ENCODE peak calls at places on chromosomes 5 and 9, in five cellular contexts. One of them, this sample, is unnamed.

GRCh38 chr5:65137631-65138030 is 344.1 kb downstream of the ADAMTS6 start:
- DNase-seq in heart right ventricle: no peak
- DNase-seq in GM23248: no peak
- DNase-seq in right atrium auricular region: no peak
- DNase-seq in transverse colon: peak
- DNase-seq in this sample: no peak

GRCh38 chr9:91334053-91334452 is 27.7 kb downstream of the AUH start:
- DNase-seq in heart right ventricle: no peak
- DNase-seq in GM23248: peak
- DNase-seq in right atrium auricular region: no peak
- DNase-seq in transverse colon: no peak
- DNase-seq in this sample: no peak

GRCh38 chr9:112789493-112789892 is 38.9 kb downstream of the SNX30 start:
- DNase-seq in heart right ventricle: no peak
- DNase-seq in GM23248: peak
- DNase-seq in right atrium auricular region: no peak
- DNase-seq in transverse colon: no peak
- DNase-seq in this sample: no peak

GRCh38 chr5:84524491-84524890 is 139.8 kb upstream of the EDIL3 start:
- DNase-seq in heart right ventricle: no peak
- DNase-seq in GM23248: no peak
- DNase-seq in right atrium auricular region: no peak
- DNase-seq in transverse colon: no peak
- DNase-seq in this sample: no peak

GRCh38 chr9:81002242-81002641 is 687.1 kb downstream of the TLE1 start:
- DNase-seq in heart right ventricle: no peak
- DNase-seq in GM23248: no peak
- DNase-seq in right atrium auricular region: no peak
- DNase-seq in transverse colon: no peak
- DNase-seq in this sample: no peak

GRCh38 chr5:36200513-36200912 is 41.2 kb downstream of the NADK2 start:
- DNase-seq in heart right ventricle: no peak
- DNase-seq in GM23248: peak
- DNase-seq in right atrium auricular region: no peak
- DNase-seq in transverse colon: no peak
- DNase-seq in this sample: no peak

GRCh38 chr5:87246046-87246445 is 21.6 kb upstream of the RASA1 start:
- DNase-seq in heart right ventricle: no peak
- DNase-seq in GM23248: peak
- DNase-seq in right atrium auricular region: no peak
- DNase-seq in transverse colon: no peak
- DNase-seq in this sample: no peak

GRCh38 chr5:124738751-124739559 is 7.5 kb downstream of the ZNF608 start:
- DNase-seq in heart right ventricle: no peak
- DNase-seq in GM23248: no peak
- DNase-seq in right atrium auricular region: no peak
- DNase-seq in transverse colon: no peak
- DNase-seq in this sample: peak

GRCh38 chr5:2207966-2208544 is 325.3 kb upstream of the IRX4 start:
- DNase-seq in heart right ventricle: peak
- DNase-seq in GM23248: no peak
- DNase-seq in right atrium auricular region: no peak
- DNase-seq in transverse colon: no peak
- DNase-seq in this sample: peak

GRCh38 chr5:149799119-149799623 is 69.1 kb downstream of the PPARGC1B start:
- DNase-seq in heart right ventricle: no peak
- DNase-seq in GM23248: peak
- DNase-seq in right atrium auricular region: peak
- DNase-seq in transverse colon: peak
- DNase-seq in this sample: peak

GRCh38 chr9:126515873-126516505 is 97.7 kb upstream of the LMX1B start:
- DNase-seq in heart right ventricle: no peak
- DNase-seq in GM23248: no peak
- DNase-seq in right atrium auricular region: no peak
- DNase-seq in transverse colon: no peak
- DNase-seq in this sample: no peak

GRCh38 chr5:143400541-143401252 is 2.8 kb downstream of the NR3C1 start:
- DNase-seq in heart right ventricle: no peak
- DNase-seq in GM23248: peak
- DNase-seq in right atrium auricular region: no peak
- DNase-seq in transverse colon: no peak
- DNase-seq in this sample: peak

GRCh38 chr5:91069364-91069763 is 313.8 kb downstream of the ARRDC3 start:
- DNase-seq in heart right ventricle: no peak
- DNase-seq in GM23248: no peak
- DNase-seq in right atrium auricular region: no peak
- DNase-seq in transverse colon: no peak
- DNase-seq in this sample: no peak

GRCh38 chr9:134425401-134425800 is 99.1 kb downstream of the RXRA start:
- DNase-seq in heart right ventricle: no peak
- DNase-seq in GM23248: no peak
- DNase-seq in right atrium auricular region: no peak
- DNase-seq in transverse colon: no peak
- DNase-seq in this sample: no peak

GRCh38 chr9:105296889-105297288 is 52.4 kb downstream of the SLC44A1 start:
- DNase-seq in heart right ventricle: no peak
- DNase-seq in GM23248: peak
- DNase-seq in right atrium auricular region: no peak
- DNase-seq in transverse colon: no peak
- DNase-seq in this sample: peak

GRCh38 chr5:65625743-65626142 is 916 bp downstream of the SHLD3 start:
- DNase-seq in heart right ventricle: no peak
- DNase-seq in GM23248: peak
- DNase-seq in right atrium auricular region: no peak
- DNase-seq in transverse colon: no peak
- DNase-seq in this sample: no peak

GRCh38 chr5:80146036-80146435 is 109.8 kb downstream of the SERINC5 start:
- DNase-seq in heart right ventricle: no peak
- DNase-seq in GM23248: no peak
- DNase-seq in right atrium auricular region: peak
- DNase-seq in transverse colon: no peak
- DNase-seq in this sample: no peak

GRCh38 chr9:89502038-89502601 is 4.2 kb upstream of the SEMA4D start:
- DNase-seq in heart right ventricle: no peak
- DNase-seq in GM23248: no peak
- DNase-seq in right atrium auricular region: no peak
- DNase-seq in transverse colon: no peak
- DNase-seq in this sample: no peak

GRCh38 chr5:142780871-142781270 is 10.7 kb downstream of the ARHGAP26 start:
- DNase-seq in heart right ventricle: no peak
- DNase-seq in GM23248: no peak
- DNase-seq in right atrium auricular region: no peak
- DNase-seq in transverse colon: no peak
- DNase-seq in this sample: no peak

GRCh38 chr5:107294669-107295068 is 376.1 kb downstream of the EFNA5 start:
- DNase-seq in heart right ventricle: no peak
- DNase-seq in GM23248: no peak
- DNase-seq in right atrium auricular region: no peak
- DNase-seq in transverse colon: no peak
- DNase-seq in this sample: no peak

GRCh38 chr5:136014049-136014516 is 14.7 kb upstream of the TGFBI start:
- DNase-seq in heart right ventricle: no peak
- DNase-seq in GM23248: peak
- DNase-seq in right atrium auricular region: no peak
- DNase-seq in transverse colon: no peak
- DNase-seq in this sample: peak

DNA sequence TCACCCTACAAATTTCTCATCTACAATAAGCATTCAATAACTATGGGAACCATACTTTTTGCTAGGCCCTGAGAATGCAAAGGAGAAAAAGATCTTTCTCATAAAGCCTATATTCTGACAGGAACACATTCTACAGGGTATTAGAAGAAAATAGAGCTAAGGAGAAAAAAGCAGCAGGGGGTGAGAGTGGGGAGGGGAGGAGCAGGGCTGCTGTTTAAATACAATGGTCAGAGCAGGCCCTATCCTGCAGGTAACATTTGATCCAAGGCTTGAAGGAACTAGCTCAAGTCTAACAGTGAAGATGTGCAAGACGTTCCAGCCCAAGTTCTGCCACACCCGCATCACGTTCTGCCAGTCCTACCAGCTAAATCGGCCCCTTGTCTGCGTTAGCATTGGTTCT is 89.7 kb downstream of the ELAVL2 start:
- DNase-seq in heart right ventricle: no peak
- DNase-seq in GM23248: no peak
- DNase-seq in right atrium auricular region: no peak
- DNase-seq in transverse colon: no peak
- DNase-seq in this sample: no peak
- H3K4me3 ChIP-seq in heart right ventricle: no peak
- H3K4me3 ChIP-seq in GM23248: no peak
- H3K4me3 ChIP-seq in right atrium auricular region: no peak
- H3K4me3 ChIP-seq in transverse colon: no peak
- H3K4me3 ChIP-seq in this sample: no peak

DNA sequence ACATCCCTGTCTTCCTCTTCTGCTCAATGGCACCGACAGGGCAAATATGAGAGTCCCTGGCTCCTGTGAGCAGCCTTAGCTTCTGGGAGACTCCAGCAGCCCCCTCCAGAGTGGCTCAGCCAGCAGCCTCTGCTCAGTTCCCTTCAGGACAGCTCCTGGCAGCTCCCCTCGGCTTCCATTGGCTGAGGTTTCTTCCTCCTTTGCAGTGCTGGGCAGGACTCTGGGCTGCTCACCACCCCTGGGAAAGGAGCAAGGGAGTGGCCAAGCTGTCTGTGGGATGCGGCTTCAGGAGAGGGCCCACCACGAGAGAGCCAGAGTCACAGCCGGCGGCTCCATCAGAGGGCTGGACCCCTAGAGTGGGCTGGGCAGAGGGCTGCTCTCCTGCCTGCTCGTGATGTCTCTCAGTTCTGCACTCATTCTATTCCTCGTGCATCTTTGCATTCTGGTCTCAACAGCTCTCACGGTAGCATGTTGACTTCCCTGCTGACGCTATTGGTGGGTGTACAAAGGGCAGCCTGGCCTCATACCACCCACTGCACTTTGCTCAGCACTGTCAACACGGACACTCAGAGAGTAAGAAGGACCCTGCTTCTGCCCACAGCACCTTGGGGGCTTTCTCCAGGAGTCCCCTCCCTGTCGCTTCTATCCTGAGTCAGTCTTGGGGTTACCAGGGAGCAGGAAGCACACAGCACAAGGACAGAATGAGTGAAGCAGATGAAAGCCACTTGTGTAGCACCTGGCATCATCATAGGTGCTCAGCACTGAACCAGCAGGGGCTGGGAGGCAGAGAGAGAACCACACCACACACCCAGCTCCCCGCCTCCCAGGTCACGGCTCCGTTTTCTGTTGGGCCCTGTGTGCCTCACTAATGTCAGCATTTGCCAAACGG is 80.9 kb upstream of the ALDH1B1 start:
- DNase-seq in heart right ventricle: peak
- DNase-seq in GM23248: no peak
- DNase-seq in right atrium auricular region: no peak
- DNase-seq in transverse colon: no peak
- DNase-seq in this sample: no peak
- H3K4me3 ChIP-seq in heart right ventricle: peak
- H3K4me3 ChIP-seq in GM23248: no peak
- H3K4me3 ChIP-seq in right atrium auricular region: no peak
- H3K4me3 ChIP-seq in transverse colon: no peak
- H3K4me3 ChIP-seq in this sample: no peak

GRCh38 chr9:32526042-32526706 is at the start of gene RIGI:
- DNase-seq in heart right ventricle: peak
- DNase-seq in GM23248: peak
- DNase-seq in right atrium auricular region: peak
- DNase-seq in transverse colon: peak
- DNase-seq in this sample: peak

GRCh38 chr9:32525506-32525905 is 490 bp downstream of the RIGI start:
- DNase-seq in heart right ventricle: no peak
- DNase-seq in GM23248: peak
- DNase-seq in right atrium auricular region: no peak
- DNase-seq in transverse colon: no peak
- DNase-seq in this sample: no peak

GRCh38 chr9:32526707-32527048 is 682 bp upstream of the RIGI start:
- DNase-seq in heart right ventricle: no peak
- DNase-seq in GM23248: no peak
- DNase-seq in right atrium auricular region: no peak
- DNase-seq in transverse colon: no peak
- DNase-seq in this sample: no peak

GRCh38 chr9:32524558-32525461 is 1.2 kb downstream of the RIGI start:
- DNase-seq in heart right ventricle: no peak
- DNase-seq in GM23248: peak
- DNase-seq in right atrium auricular region: no peak
- DNase-seq in transverse colon: no peak
- DNase-seq in this sample: peak

GRCh38 chr9:32523910-32524309 is 2.1 kb downstream of the RIGI start:
- DNase-seq in heart right ventricle: no peak
- DNase-seq in GM23248: no peak
- DNase-seq in right atrium auricular region: no peak
- DNase-seq in transverse colon: no peak
- DNase-seq in this sample: no peak
- H3K4me3 ChIP-seq in heart right ventricle: peak
- H3K4me3 ChIP-seq in GM23248: no peak
- H3K4me3 ChIP-seq in right atrium auricular region: no peak
- H3K4me3 ChIP-seq in transverse colon: no peak
- H3K4me3 ChIP-seq in this sample: no peak

DNA sequence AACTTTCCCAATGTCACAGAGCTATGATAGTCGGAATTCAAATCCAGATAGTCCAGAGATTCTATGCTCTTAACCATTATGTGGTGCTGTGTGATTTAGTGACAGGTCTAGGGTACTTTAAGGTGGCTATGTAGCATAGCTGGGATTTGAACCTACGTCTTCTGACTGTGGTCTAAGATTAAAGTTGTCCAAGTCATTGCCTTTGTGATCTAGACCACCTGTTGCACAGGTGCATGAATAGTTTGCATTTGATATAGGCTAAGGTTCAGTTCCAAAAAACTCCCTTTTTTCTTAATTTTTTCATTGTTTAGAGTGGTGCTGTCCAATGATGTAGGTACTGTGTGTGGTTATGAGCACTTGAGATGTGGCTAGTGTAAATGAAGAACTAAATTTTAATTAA is 2.5 kb downstream of the PAIP2 start:
- DNase-seq in heart right ventricle: no peak
- DNase-seq in GM23248: no peak
- DNase-seq in right atrium auricular region: no peak
- DNase-seq in transverse colon: no peak
- DNase-seq in this sample: no peak
- H3K4me3 ChIP-seq in heart right ventricle: peak
- H3K4me3 ChIP-seq in GM23248: peak
- H3K4me3 ChIP-seq in right atrium auricular region: no peak
- H3K4me3 ChIP-seq in transverse colon: no peak
- H3K4me3 ChIP-seq in this sample: no peak

GRCh38 chr9:121123816-121124536 is 49.2 kb downstream of the CNTRL start:
- DNase-seq in heart right ventricle: no peak
- DNase-seq in GM23248: no peak
- DNase-seq in right atrium auricular region: no peak
- DNase-seq in transverse colon: no peak
- DNase-seq in this sample: no peak

GRCh38 chr9:121120386-121120785 is 45.6 kb downstream of the CNTRL start:
- DNase-seq in heart right ventricle: no peak
- DNase-seq in GM23248: peak
- DNase-seq in right atrium auricular region: no peak
- DNase-seq in transverse colon: no peak
- DNase-seq in this sample: no peak

GRCh38 chr9:121118266-121118665 is 43.5 kb downstream of the CNTRL start:
- DNase-seq in heart right ventricle: no peak
- DNase-seq in GM23248: no peak
- DNase-seq in right atrium auricular region: no peak
- DNase-seq in transverse colon: no peak
- DNase-seq in this sample: no peak

GRCh38 chr9:121122450-121123032 is 47.8 kb downstream of the CNTRL start:
- DNase-seq in heart right ventricle: no peak
- DNase-seq in GM23248: peak
- DNase-seq in right atrium auricular region: no peak
- DNase-seq in transverse colon: no peak
- DNase-seq in this sample: no peak

GRCh38 chr9:121121582-121122087 is 46.9 kb downstream of the CNTRL start:
- DNase-seq in heart right ventricle: peak
- DNase-seq in GM23248: peak
- DNase-seq in right atrium auricular region: peak
- DNase-seq in transverse colon: peak
- DNase-seq in this sample: peak
- H3K4me3 ChIP-seq in heart right ventricle: peak
- H3K4me3 ChIP-seq in GM23248: peak
- H3K4me3 ChIP-seq in right atrium auricular region: peak
- H3K4me3 ChIP-seq in transverse colon: peak
- H3K4me3 ChIP-seq in this sample: peak